ENCODE peak calls at places on chromosomes 5 and 9, in nine cellular contexts. Q is A549, O is heart left ventricle, C is esophagus muscularis mucosa, S is breast epithelium, T is HCT116, J is right lobe of liver, A is stomach, V is GM12891. X is an unnamed sample.
A peak's percentile ranks its signal among the peaks of the same experiment; 100 is the strongest.

GRCh38 chr9:6426117-6426516 is 13.1 kb downstream of the UHRF2 start:
- DNase-seq in Q (no peak), O (no peak), C (no peak), S (no peak), T (no peak), J (no peak), A (no peak), V (no peak), X (no peak)

GRCh38 chr9:136939996-136940525 is 4.5 kb downstream of the FBXW5 start:
- DNase-seq in Q (no peak), O (peak; percentile 91), C (no peak), S (no peak), T (no peak), J (peak; percentile 88), A (no peak), V (no peak), X (peak; percentile 92)

GRCh38 chr9:33290994-33291397 is 680 bp downstream of the NFX1 start:
- DNase-seq in Q (no peak), O (no peak), C (no peak), S (no peak), T (peak; percentile 60), J (no peak), A (no peak), V (no peak), X (no peak)

GRCh38 chr5:157548513-157549282 is 26.9 kb downstream of the ADAM19 start:
- DNase-seq in Q (peak; percentile 62), O (no peak), C (no peak), S (no peak), T (no peak), J (no peak), A (no peak), V (no peak), X (peak; percentile 60)

GRCh38 chr5:145236966-145237365 is 598.2 kb downstream of the PRELID2 start:
- DNase-seq in Q (no peak), O (no peak), C (no peak), S (no peak), T (no peak), J (no peak), A (no peak), V (no peak), X (no peak)

GRCh38 chr5:52710972-52711596 is 76.6 kb upstream of the ITGA1 start:
- DNase-seq in Q (no peak), O (no peak), C (no peak), S (no peak), T (no peak), J (no peak), A (no peak), V (no peak), X (no peak)

GRCh38 chr5:96978812-96979449 is 43.1 kb downstream of the LNPEP start:
- DNase-seq in Q (no peak), O (no peak), C (no peak), S (no peak), T (no peak), J (no peak), A (no peak), V (no peak), X (no peak)

GRCh38 chr5:150765789-150766149 is 7.0 kb upstream of the DCTN4 start:
- DNase-seq in Q (no peak), O (no peak), C (no peak), S (no peak), T (no peak), J (no peak), A (no peak), V (no peak), X (no peak)

GRCh38 chr9:106731910-106732309 is 131.1 kb upstream of the ZNF462 start:
- DNase-seq in Q (no peak), O (no peak), C (no peak), S (no peak), T (no peak), J (no peak), A (no peak), V (no peak), X (no peak)

GRCh38 chr5:2176581-2176980 is 293.9 kb upstream of the IRX4 start:
- DNase-seq in Q (no peak), O (no peak), C (no peak), S (no peak), T (no peak), J (no peak), A (no peak), V (no peak), X (no peak)

GRCh38 chr9:22683393-22684075 is 236.9 kb downstream of the DMRTA1 start:
- DNase-seq in Q (peak; percentile 32), O (no peak), C (no peak), S (no peak), T (no peak), J (no peak), A (no peak), V (no peak), X (no peak)

GRCh38 chr5:169350016-169350415 is 49.1 kb upstream of the SLIT3 start:
- DNase-seq in Q (peak; percentile 89), O (no peak), C (no peak), S (no peak), T (no peak), J (no peak), A (no peak), V (no peak), X (no peak)

GRCh38 chr9:127977877-127978647 is 2.7 kb downstream of the EEIG1 start:
- DNase-seq in Q (peak; percentile 65), O (peak; percentile 81), C (peak; percentile 92), S (no peak), T (no peak), J (no peak), A (peak; percentile 76), V (no peak), X (peak; percentile 90)

GRCh38 chr9:109910616-109911568 is 130.9 kb downstream of the PALM2AKAP2 start:
- DNase-seq in Q (peak; percentile 64), O (peak; percentile 35), C (no peak), S (no peak), T (no peak), J (peak; percentile 50), A (no peak), V (no peak), X (peak; percentile 33)

GRCh38 chr5:136094189-136094912 is 38.3 kb upstream of the SMAD5 start:
- DNase-seq in Q (no peak), O (no peak), C (no peak), S (no peak), T (no peak), J (peak; percentile 54), A (peak; percentile 50), V (no peak), X (no peak)

GRCh38 chr5:32848681-32849080 is 137.6 kb downstream of the NPR3 start:
- DNase-seq in Q (no peak), O (no peak), C (no peak), S (no peak), T (no peak), J (no peak), A (no peak), V (no peak), X (no peak)

GRCh38 chr5:36777105-36777757 is 99.3 kb upstream of the NIPBL start:
- DNase-seq in Q (peak; percentile 37), O (no peak), C (no peak), S (no peak), T (peak; percentile 15), J (no peak), A (no peak), V (no peak), X (peak; percentile 33)

GRCh38 chr5:143128412-143129071 is 274.9 kb downstream of the NR3C1 start:
- DNase-seq in Q (no peak), O (no peak), C (no peak), S (no peak), T (no peak), J (no peak), A (no peak), V (no peak), X (no peak)

DNA sequence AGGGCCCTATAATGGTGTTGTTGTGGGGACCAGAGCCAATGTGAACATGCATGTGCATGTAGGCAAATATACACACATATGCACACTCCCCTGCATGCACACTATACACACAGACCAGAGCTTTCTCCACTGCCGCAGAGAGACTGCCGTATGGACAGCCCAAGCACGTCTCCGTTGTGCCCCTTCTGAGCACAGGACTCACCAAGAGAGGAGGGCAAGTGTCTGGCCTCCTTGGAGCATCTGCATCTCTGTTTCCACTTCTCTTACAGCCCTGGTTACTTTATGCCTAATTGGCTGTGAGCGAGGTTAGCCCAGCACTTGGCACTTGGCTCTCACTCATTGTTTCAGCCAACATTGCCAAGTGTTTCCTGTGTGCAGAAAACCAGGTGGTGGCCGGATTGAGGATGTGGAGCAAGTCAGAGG is 30.4 kb downstream of the CSF2 start:
- DNase-seq in Q (no peak), O (no peak), C (no peak), S (no peak), T (no peak), J (no peak), A (no peak), V (no peak), X (no peak)
- TF ChIP-seq POLR2A in Q (no peak), O (no peak), C (no peak), S (no peak), T (no peak), J (no peak), A (no peak), V (no peak), X (no peak)

DNA sequence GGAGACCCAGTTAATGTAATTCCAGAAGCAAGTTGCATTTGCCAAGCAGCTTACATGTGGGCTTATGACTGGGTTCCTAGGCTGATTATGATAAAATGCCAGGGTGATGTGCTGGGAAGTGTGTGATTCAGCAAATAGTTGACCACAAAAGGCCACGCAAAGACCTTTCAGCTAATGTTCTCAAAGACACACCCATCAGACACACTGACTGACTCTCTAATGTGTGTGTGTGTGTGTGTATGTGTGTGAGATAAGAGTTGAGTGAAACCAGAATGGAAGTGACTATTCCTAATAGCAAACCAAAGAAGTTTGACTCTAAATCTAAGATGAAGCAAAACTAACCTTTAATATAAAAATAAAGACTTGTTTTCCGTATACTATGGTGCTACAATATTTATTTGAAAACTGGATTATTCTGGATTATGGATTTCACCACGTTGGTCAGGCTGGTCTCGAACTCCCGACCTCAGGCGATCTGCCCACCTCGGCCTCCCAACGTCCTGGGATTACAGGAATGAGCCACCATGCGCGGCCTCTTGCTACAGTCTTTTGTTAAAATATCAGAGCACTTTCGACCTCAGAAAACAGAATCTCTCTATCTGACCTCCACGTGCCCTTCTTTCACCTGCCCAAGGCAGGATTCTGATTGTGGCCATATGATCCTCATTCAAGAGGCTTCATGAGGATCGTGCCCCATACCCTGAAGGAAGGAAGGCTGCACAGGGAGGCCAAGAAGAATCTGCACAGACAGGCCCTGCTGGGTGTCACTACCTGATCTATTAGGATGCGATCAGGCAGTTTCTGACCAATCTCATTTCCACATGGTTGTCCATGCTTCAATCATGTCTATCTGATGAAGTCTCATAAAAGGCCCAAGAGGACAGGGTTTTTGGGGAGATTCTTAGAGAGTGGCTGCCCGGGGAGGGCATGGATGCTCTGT is 75.6 kb downstream of the USP20 start:
- DNase-seq in Q (peak; percentile 90), O (no peak), C (no peak), S (no peak), T (peak; percentile 95), J (no peak), A (no peak), V (no peak), X (peak; percentile 64)
- TF ChIP-seq POLR2A in Q (no peak), O (no peak), C (no peak), S (no peak), T (no peak), J (no peak), A (no peak), V (peak; percentile 75), X (no peak)

GRCh38 chr5:178153530-178154340 is at the start of gene NHP2:
- DNase-seq in Q (peak; percentile 98), O (peak; percentile 98), C (peak; percentile 100), S (peak; percentile 98), T (peak; percentile 98), J (peak; percentile 98), A (peak; percentile 99), V (peak; percentile 91), X (peak; percentile 99)
- TF ChIP-seq POLR2A in Q (peak; percentile 46), O (peak; percentile 59), C (no peak), S (peak; percentile 20), T (peak; percentile 26), J (peak; percentile 58), A (no peak), V (peak; percentile 55), X (peak; percentile 17)

GRCh38 chr5:131209506-131210191 is 38.9 kb downstream of the LYRM7 start:
- DNase-seq in Q (no peak), O (no peak), C (no peak), S (no peak), T (no peak), J (no peak), A (no peak), V (no peak), X (no peak)
- TF ChIP-seq POLR2A in Q (no peak), O (no peak), C (no peak), S (no peak), T (no peak), J (no peak), A (no peak), V (peak; percentile 76), X (no peak)

X was measured in adrenal gland.